ENCODE peak calls at places on chromosomes 2 and 18, in four cellular contexts. One of them, this sample, is unnamed.

GRCh38 chr2:138814123-138814883 is 34.1 kb upstream of the NXPH2 start:
- DNase-seq in T-cell: no peak
- DNase-seq in WERI-Rb-1: peak
- DNase-seq in hippocampal formation: no peak
- DNase-seq in this sample: no peak

GRCh38 chr18:7664024-7664312 is 96.9 kb downstream of the PTPRM start:
- DNase-seq in T-cell: no peak
- DNase-seq in WERI-Rb-1: no peak
- DNase-seq in hippocampal formation: no peak
- DNase-seq in this sample: no peak

GRCh38 chr2:25323042-25323514 is 18.6 kb downstream of the DNMT3A start:
- DNase-seq in T-cell: peak
- DNase-seq in WERI-Rb-1: peak
- DNase-seq in hippocampal formation: no peak
- DNase-seq in this sample: peak

GRCh38 chr2:144151405-144151804 is 368.5 kb downstream of the ZEB2 start:
- DNase-seq in T-cell: no peak
- DNase-seq in WERI-Rb-1: no peak
- DNase-seq in hippocampal formation: no peak
- DNase-seq in this sample: no peak

GRCh38 chr2:37771600-37772088 is 100.2 kb upstream of the CDC42EP3 start:
- DNase-seq in T-cell: no peak
- DNase-seq in WERI-Rb-1: no peak
- DNase-seq in hippocampal formation: no peak
- DNase-seq in this sample: no peak

GRCh38 chr2:227881866-227882517 is 10.6 kb downstream of the DAW1 start:
- DNase-seq in T-cell: no peak
- DNase-seq in WERI-Rb-1: no peak
- DNase-seq in hippocampal formation: no peak
- DNase-seq in this sample: no peak

GRCh38 chr2:147855316-147855715 is 10.5 kb downstream of the ACVR2A start:
- DNase-seq in T-cell: no peak
- DNase-seq in WERI-Rb-1: no peak
- DNase-seq in hippocampal formation: no peak
- DNase-seq in this sample: no peak

GRCh38 chr2:27262379-27263286 is at the start of gene SLC30A3:
- DNase-seq in T-cell: peak
- DNase-seq in WERI-Rb-1: peak
- DNase-seq in hippocampal formation: no peak
- DNase-seq in this sample: peak

GRCh38 chr2:57497489-57498096 is 549.0 kb upstream of the VRK2 start:
- DNase-seq in T-cell: no peak
- DNase-seq in WERI-Rb-1: peak
- DNase-seq in hippocampal formation: peak
- DNase-seq in this sample: peak

GRCh38 chr18:68083131-68083530 is 566.6 kb upstream of the DSEL start:
- DNase-seq in T-cell: no peak
- DNase-seq in WERI-Rb-1: no peak
- DNase-seq in hippocampal formation: no peak
- DNase-seq in this sample: no peak

GRCh38 chr18:36130883-36131653 is 1.4 kb downstream of the ELP2 start:
- DNase-seq in T-cell: no peak
- DNase-seq in WERI-Rb-1: no peak
- DNase-seq in hippocampal formation: no peak
- DNase-seq in this sample: no peak

GRCh38 chr2:129717560-129718128 is 261.8 kb upstream of the RAB6C start:
- DNase-seq in T-cell: no peak
- DNase-seq in WERI-Rb-1: no peak
- DNase-seq in hippocampal formation: no peak
- DNase-seq in this sample: no peak

GRCh38 chr2:78397198-78397597 is 628.3 kb upstream of the REG3G start:
- DNase-seq in T-cell: no peak
- DNase-seq in WERI-Rb-1: no peak
- DNase-seq in hippocampal formation: no peak
- DNase-seq in this sample: no peak

GRCh38 chr2:45406626-45407025 is 204.4 kb downstream of the SRBD1 start:
- DNase-seq in T-cell: no peak
- DNase-seq in WERI-Rb-1: no peak
- DNase-seq in hippocampal formation: no peak
- DNase-seq in this sample: no peak

GRCh38 chr2:137939026-137939425 is 25.2 kb upstream of the HNMT start:
- DNase-seq in T-cell: no peak
- DNase-seq in WERI-Rb-1: no peak
- DNase-seq in hippocampal formation: no peak
- DNase-seq in this sample: no peak

GRCh38 chr2:184756885-184757284 is 158.6 kb downstream of the ZNF804A start:
- DNase-seq in T-cell: no peak
- DNase-seq in WERI-Rb-1: no peak
- DNase-seq in hippocampal formation: no peak
- DNase-seq in this sample: no peak

GRCh38 chr2:238137885-238138284 is 583 bp upstream of the KLHL30 start:
- DNase-seq in T-cell: no peak
- DNase-seq in WERI-Rb-1: no peak
- DNase-seq in hippocampal formation: no peak
- DNase-seq in this sample: no peak

GRCh38 chr2:26880910-26881435 is 33.0 kb downstream of the DPYSL5 start:
- DNase-seq in T-cell: no peak
- DNase-seq in WERI-Rb-1: no peak
- DNase-seq in hippocampal formation: no peak
- DNase-seq in this sample: no peak